ENCODE peak calls at places on chromosomes 13 and 19, in nine cellular contexts. E is fibroblast of pulmonary artery; J is cardiac fibroblast; T is ascending aorta; P is mucosa of gallbladder; Z is NCI-H2081; V is A172; G is SJSA1; F is stimulated activated naive CD8-positive, alpha-beta T cell treated with anti-CD3 and anti-CD28 coated beads, Interleukin-15, Interleukin-2, amounts not matched to agents 100 U/mL and 50 U/mL, for 24 hours. H is an unnamed sample.

GRCh38 chr19:45643024-45643926 is 4.1 kb upstream of the EML2 start:
- DNase-seq in E (peak; percentile 82), J (peak; percentile 87), T (peak; percentile 89), P (peak; percentile 88), Z (peak; percentile 71), V (peak; percentile 50), G (peak; percentile 87), F (peak; percentile 97), H (peak; percentile 76)

GRCh38 chr13:28819748-28820098 is 416 bp upstream of the MTUS2 start:
- DNase-seq in E (peak; percentile 45), J (peak; percentile 36), T (peak; percentile 76), P (peak; percentile 35), Z (peak; percentile 10), V (no peak), G (peak; percentile 46), F (peak; percentile 63), H (peak; percentile 51)

GRCh38 chr19:17871878-17872250 is at the start of gene SLC5A5:
- DNase-seq in E (no peak), J (no peak), T (no peak), P (no peak), Z (no peak), V (no peak), G (no peak), F (no peak), H (no peak)

GRCh38 chr19:37867831-37868230 is 38.6 kb downstream of the WDR87 start:
- DNase-seq in E (peak; percentile 34), J (peak; percentile 2), T (no peak), P (no peak), Z (no peak), V (peak; percentile 76), G (no peak), F (no peak), H (peak; percentile 97)

GRCh38 chr13:32309812-32310706 is 5.1 kb downstream of the ZAR1L start:
- DNase-seq in E (peak; percentile 82), J (peak; percentile 82), T (no peak), P (peak; percentile 22), Z (no peak), V (peak; percentile 44), G (no peak), F (no peak), H (peak; percentile 73)

GRCh38 chr19:38199340-38199739 is 24.7 kb downstream of the DPF1 start:
- DNase-seq in E (no peak), J (no peak), T (no peak), P (no peak), Z (no peak), V (no peak), G (no peak), F (no peak), H (no peak)

GRCh38 chr19:36182612-36183454 is 30.6 kb upstream of the COX7A1 start:
- DNase-seq in E (peak; percentile 11), J (peak; percentile 5), T (no peak), P (no peak), Z (no peak), V (peak; percentile 28), G (no peak), F (no peak), H (peak; percentile 69)

GRCh38 chr13:48816696-48817095 is 159.0 kb upstream of the FNDC3A start:
- DNase-seq in E (no peak), J (no peak), T (no peak), P (no peak), Z (no peak), V (peak; percentile 40), G (no peak), F (no peak), H (peak; percentile 47)

GRCh38 chr13:56864451-56864850 is 276.3 kb upstream of the PRR20A start:
- DNase-seq in E (peak; percentile 13), J (no peak), T (no peak), P (no peak), Z (no peak), V (no peak), G (no peak), F (no peak), H (no peak)

H was measured in iris pigment epithelial cell.